ENCODE peak calls at places on chromosomes 13 and 19, in ten cellular contexts. E, H, Q, K, C, Z, I, O, W and X are unnamed samples.

GRCh38 chr19:31352296-31352781 is 3.1 kb upstream of the TSHZ3 start:
- DNase-seq in I (no peak), O (no peak), H (no peak), Q (no peak), E (no peak), C (no peak), Z (no peak), K (no peak), W (no peak), X (no peak)

GRCh38 chr19:58569191-58569942 is 3.8 kb downstream of the MZF1 start:
- DNase-seq in Z (no peak), W (no peak), E (no peak), Q (no peak), C (peak), K (no peak), O (no peak), H (no peak), I (no peak), X (no peak)

GRCh38 chr19:51511353-51511752 is 9.8 kb upstream of the SIGLEC12 start:
- DNase-seq in I (no peak), Q (no peak), W (no peak), K (no peak), E (no peak), Z (no peak), H (no peak), O (no peak), C (no peak), X (no peak)

GRCh38 chr19:16315825-16316505 is 8.7 kb upstream of the KLF2 start:
- DNase-seq in K (peak), H (no peak), I (no peak), W (no peak), Q (no peak), O (peak), E (peak), Z (peak), C (peak), X (no peak)

GRCh38 chr13:37138917-37139316 is 33.5 kb upstream of the CSNK1A1L start:
- DNase-seq in Q (no peak), C (no peak), K (no peak), I (no peak), E (no peak), O (no peak), H (no peak), W (no peak), Z (no peak), X (no peak)

GRCh38 chr13:93029536-93029935 is 197.1 kb upstream of the GPC6 start:
- DNase-seq in E (peak), C (no peak), Z (no peak), O (peak), K (peak), I (no peak), Q (no peak), W (no peak), H (no peak), X (no peak)

GRCh38 chr13:41075034-41075433 is 13.7 kb downstream of the WBP4 start:
- DNase-seq in K (no peak), Z (no peak), Q (peak), O (peak), C (no peak), H (no peak), E (peak), W (peak), I (no peak), X (no peak)

GRCh38 chr19:45090598-45090997 is 2.4 kb upstream of the PPP1R37 start:
- DNase-seq in I (no peak), H (no peak), W (no peak), O (no peak), Z (no peak), E (no peak), K (no peak), Q (no peak), C (no peak), X (no peak)

GRCh38 chr13:112333756-112334543 is 42.2 kb upstream of the SPACA7 start:
- DNase-seq in E (no peak), Z (no peak), I (no peak), W (no peak), H (no peak), O (no peak), C (no peak), K (peak), Q (no peak), X (no peak)

GRCh38 chr13:74574964-74575728 is 440.9 kb upstream of the KLF12 start:
- DNase-seq in K (no peak), H (no peak), E (no peak), C (no peak), I (no peak), Z (no peak), O (peak), Q (peak), W (no peak), X (no peak)

GRCh38 chr19:10766681-10767201 is 48.9 kb downstream of the DNM2 start:
- DNase-seq in O (peak), C (peak), E (peak), W (no peak), H (no peak), Q (no peak), K (no peak), Z (no peak), I (no peak), X (no peak)

GRCh38 chr13:73429691-73430090 is 370.9 kb downstream of the KLF5 start:
- DNase-seq in K (no peak), E (peak), W (no peak), Q (no peak), I (no peak), C (no peak), H (no peak), Z (no peak), O (peak), X (no peak)